ENCODE peak calls at places on chromosomes 5 and 9, in nine cellular contexts. One of them, this sample, is unnamed.

GRCh38 chr5:143244000-143244736 is 159.3 kb downstream of the NR3C1 start:
- DNase-seq in erythroblast: no peak
- DNase-seq in cardiac muscle cell: peak; percentile 97
- DNase-seq in activated CD4-positive, alpha-beta T cell treated with anti-CD3 and anti-CD28 coated beads for 36 hours: no peak
- DNase-seq in amniotic epithelial cell: peak; percentile 96
- DNase-seq in hypothalamus: no peak
- DNase-seq in glomerular endothelial cell: peak; percentile 44
- DNase-seq in ELR: peak; percentile 99
- DNase-seq in GM03348: peak; percentile 89
- DNase-seq in this sample: no peak

GRCh38 chr5:126576974-126577373 is 18.0 kb downstream of the ALDH7A1 start:
- DNase-seq in cardiac muscle cell: no peak
- DNase-seq in GM03348: no peak
- DNase-seq in amniotic epithelial cell: no peak
- DNase-seq in ELR: no peak
- DNase-seq in erythroblast: no peak
- DNase-seq in activated CD4-positive, alpha-beta T cell treated with anti-CD3 and anti-CD28 coated beads for 36 hours: no peak
- DNase-seq in hypothalamus: no peak
- DNase-seq in glomerular endothelial cell: no peak
- DNase-seq in this sample: no peak

GRCh38 chr5:111066261-111066938 is 5.1 kb upstream of the TSLP start:
- DNase-seq in cardiac muscle cell: peak; percentile 37
- DNase-seq in erythroblast: no peak
- DNase-seq in GM03348: no peak
- DNase-seq in hypothalamus: no peak
- DNase-seq in activated CD4-positive, alpha-beta T cell treated with anti-CD3 and anti-CD28 coated beads for 36 hours: no peak
- DNase-seq in amniotic epithelial cell: no peak
- DNase-seq in glomerular endothelial cell: peak; percentile 60
- DNase-seq in ELR: no peak
- DNase-seq in this sample: no peak

GRCh38 chr9:130128251-130128650 is 44.0 kb upstream of the NCS1 start:
- DNase-seq in erythroblast: peak; percentile 50
- DNase-seq in glomerular endothelial cell: no peak
- DNase-seq in cardiac muscle cell: peak; percentile 29
- DNase-seq in ELR: peak; percentile 26
- DNase-seq in amniotic epithelial cell: no peak
- DNase-seq in GM03348: no peak
- DNase-seq in hypothalamus: no peak
- DNase-seq in activated CD4-positive, alpha-beta T cell treated with anti-CD3 and anti-CD28 coated beads for 36 hours: peak; percentile 84
- DNase-seq in this sample: peak; percentile 46

GRCh38 chr9:73667749-73668148 is 516.1 kb downstream of the ANXA1 start:
- DNase-seq in activated CD4-positive, alpha-beta T cell treated with anti-CD3 and anti-CD28 coated beads for 36 hours: no peak
- DNase-seq in glomerular endothelial cell: no peak
- DNase-seq in hypothalamus: no peak
- DNase-seq in GM03348: no peak
- DNase-seq in amniotic epithelial cell: peak; percentile 7
- DNase-seq in erythroblast: no peak
- DNase-seq in ELR: peak; percentile 24
- DNase-seq in cardiac muscle cell: no peak
- DNase-seq in this sample: no peak

GRCh38 chr5:151592855-151593408 is 1.8 kb upstream of the FAT2 start:
- DNase-seq in cardiac muscle cell: no peak
- DNase-seq in activated CD4-positive, alpha-beta T cell treated with anti-CD3 and anti-CD28 coated beads for 36 hours: no peak
- DNase-seq in glomerular endothelial cell: no peak
- DNase-seq in hypothalamus: no peak
- DNase-seq in amniotic epithelial cell: no peak
- DNase-seq in erythroblast: no peak
- DNase-seq in GM03348: no peak
- DNase-seq in ELR: peak; percentile 15
- DNase-seq in this sample: no peak

GRCh38 chr9:16689352-16689938 is 181.0 kb downstream of the BNC2 start:
- DNase-seq in cardiac muscle cell: peak; percentile 32
- DNase-seq in ELR: no peak
- DNase-seq in GM03348: no peak
- DNase-seq in glomerular endothelial cell: no peak
- DNase-seq in activated CD4-positive, alpha-beta T cell treated with anti-CD3 and anti-CD28 coated beads for 36 hours: no peak
- DNase-seq in hypothalamus: no peak
- DNase-seq in erythroblast: no peak
- DNase-seq in amniotic epithelial cell: no peak
- DNase-seq in this sample: peak; percentile 20

GRCh38 chr5:150778517-150779396 is at the start of gene SMIM3:
- DNase-seq in glomerular endothelial cell: no peak
- DNase-seq in GM03348: peak; percentile 93
- DNase-seq in ELR: peak; percentile 83
- DNase-seq in activated CD4-positive, alpha-beta T cell treated with anti-CD3 and anti-CD28 coated beads for 36 hours: peak; percentile 87
- DNase-seq in amniotic epithelial cell: peak; percentile 65
- DNase-seq in erythroblast: peak; percentile 53
- DNase-seq in hypothalamus: peak; percentile 23
- DNase-seq in cardiac muscle cell: peak; percentile 84
- DNase-seq in this sample: no peak

GRCh38 chr5:172678902-172679301 is 37.8 kb downstream of the NEURL1B start:
- DNase-seq in ELR: no peak
- DNase-seq in glomerular endothelial cell: no peak
- DNase-seq in activated CD4-positive, alpha-beta T cell treated with anti-CD3 and anti-CD28 coated beads for 36 hours: no peak
- DNase-seq in cardiac muscle cell: no peak
- DNase-seq in amniotic epithelial cell: no peak
- DNase-seq in erythroblast: no peak
- DNase-seq in hypothalamus: peak; percentile 40
- DNase-seq in GM03348: no peak
- DNase-seq in this sample: peak; percentile 83

GRCh38 chr9:90580576-90580975 is 62.0 kb downstream of the DIRAS2 start:
- DNase-seq in hypothalamus: no peak
- DNase-seq in amniotic epithelial cell: no peak
- DNase-seq in glomerular endothelial cell: no peak
- DNase-seq in cardiac muscle cell: no peak
- DNase-seq in erythroblast: no peak
- DNase-seq in GM03348: no peak
- DNase-seq in activated CD4-positive, alpha-beta T cell treated with anti-CD3 and anti-CD28 coated beads for 36 hours: no peak
- DNase-seq in ELR: no peak
- DNase-seq in this sample: no peak

GRCh38 chr5:601771-602465 is 10.2 kb upstream of the CEP72 start:
- DNase-seq in GM03348: no peak
- DNase-seq in glomerular endothelial cell: no peak
- DNase-seq in cardiac muscle cell: no peak
- DNase-seq in erythroblast: no peak
- DNase-seq in ELR: no peak
- DNase-seq in activated CD4-positive, alpha-beta T cell treated with anti-CD3 and anti-CD28 coated beads for 36 hours: no peak
- DNase-seq in hypothalamus: no peak
- DNase-seq in amniotic epithelial cell: no peak
- DNase-seq in this sample: no peak

GRCh38 chr5:166710275-166710674 is 1581.2 kb upstream of the WWC1 start:
- DNase-seq in erythroblast: no peak
- DNase-seq in activated CD4-positive, alpha-beta T cell treated with anti-CD3 and anti-CD28 coated beads for 36 hours: no peak
- DNase-seq in glomerular endothelial cell: no peak
- DNase-seq in hypothalamus: no peak
- DNase-seq in GM03348: no peak
- DNase-seq in amniotic epithelial cell: peak; percentile 81
- DNase-seq in ELR: no peak
- DNase-seq in cardiac muscle cell: peak; percentile 52
- DNase-seq in this sample: no peak

GRCh38 chr9:87195306-87195705 is 248.0 kb upstream of the GAS1 start:
- DNase-seq in glomerular endothelial cell: no peak
- DNase-seq in GM03348: no peak
- DNase-seq in amniotic epithelial cell: peak; percentile 58
- DNase-seq in cardiac muscle cell: no peak
- DNase-seq in ELR: peak; percentile 25
- DNase-seq in activated CD4-positive, alpha-beta T cell treated with anti-CD3 and anti-CD28 coated beads for 36 hours: no peak
- DNase-seq in erythroblast: no peak
- DNase-seq in hypothalamus: no peak
- DNase-seq in this sample: no peak

GRCh38 chr9:20016611-20017010 is 227.8 kb upstream of the SLC24A2 start:
- DNase-seq in hypothalamus: no peak
- DNase-seq in GM03348: no peak
- DNase-seq in amniotic epithelial cell: no peak
- DNase-seq in activated CD4-positive, alpha-beta T cell treated with anti-CD3 and anti-CD28 coated beads for 36 hours: no peak
- DNase-seq in erythroblast: no peak
- DNase-seq in glomerular endothelial cell: no peak
- DNase-seq in ELR: no peak
- DNase-seq in cardiac muscle cell: no peak
- DNase-seq in this sample: no peak

This sample was measured in pons.